ENCODE peak calls at places on chromosomes 12 and 14, in six cellular contexts. I is pancreas, W is tibial nerve, P is right atrium auricular region, A is IMR-90, U is testis. D is an unnamed sample.

GRCh38 chr12:125192690-125193221 is 127.5 kb downstream of the AACS start:
- DNase-seq in P (no peak), A (no peak), U (no peak), I (no peak), W (no peak), D (no peak)

GRCh38 chr14:22882529-22883190 is 362 bp upstream of the REM2 start:
- DNase-seq in A (peak), I (peak), P (no peak), U (peak), W (no peak), D (peak)

GRCh38 chr12:127550271-127550670 is 716.7 kb upstream of the TMEM132C start:
- DNase-seq in A (peak), P (no peak), U (no peak), I (no peak), W (no peak), D (peak)

GRCh38 chr12:129607756-129608155 is 296.1 kb downstream of the TMEM132D start:
- DNase-seq in W (no peak), I (no peak), P (no peak), U (no peak), A (no peak), D (peak)

GRCh38 chr14:104537613-104537988 is 42.0 kb upstream of the C14orf180 start:
- DNase-seq in P (no peak), W (no peak), A (no peak), U (no peak), I (no peak), D (no peak)

GRCh38 chr14:74616507-74616906 is 4.5 kb upstream of the LTBP2 start:
- DNase-seq in U (no peak), I (no peak), A (peak), W (no peak), P (no peak), D (peak)

GRCh38 chr12:92408072-92408900 is 262.6 kb upstream of the BTG1 start:
- DNase-seq in W (no peak), U (peak), P (no peak), A (no peak), I (no peak), D (no peak)

GRCh38 chr14:101062611-101063010 is 159.1 kb upstream of the RTL1 start:
- DNase-seq in A (peak), P (no peak), I (no peak), U (no peak), W (no peak), D (no peak)

GRCh38 chr14:33556382-33557121 is 394.3 kb downstream of the EGLN3 start:
- DNase-seq in P (no peak), A (no peak), W (no peak), U (no peak), I (no peak), D (peak)

GRCh38 chr14:94164685-94165431 is 9.3 kb upstream of the PPP4R4 start:
- DNase-seq in W (no peak), I (peak), A (no peak), P (no peak), U (no peak), D (no peak)

DNA sequence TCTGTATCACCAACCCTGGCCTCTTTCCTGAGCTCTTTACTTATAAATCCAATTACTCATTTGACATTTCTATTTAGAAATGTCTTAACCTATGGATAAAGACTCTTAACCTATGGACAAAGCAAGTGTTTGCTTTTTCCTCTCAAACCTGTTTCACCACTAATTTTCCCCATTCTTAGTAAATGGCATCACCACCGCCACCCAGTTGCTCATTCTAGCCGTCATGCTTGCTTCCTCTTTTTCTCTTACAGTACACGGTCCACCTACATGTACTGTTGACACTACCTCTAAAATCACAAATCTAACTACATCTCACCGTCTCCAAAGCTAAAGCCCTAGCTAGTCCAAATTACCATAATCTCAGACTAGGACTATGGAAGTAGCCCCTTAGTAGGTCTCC is 60.0 kb downstream of the CAPS2 start:
- DNase-seq in U (no peak), P (no peak), I (no peak), A (no peak), W (no peak), D (no peak)
- TF ChIP-seq CTCF in U (no peak), P (no peak), I (no peak), A (no peak), W (no peak), D (no peak)

DNA sequence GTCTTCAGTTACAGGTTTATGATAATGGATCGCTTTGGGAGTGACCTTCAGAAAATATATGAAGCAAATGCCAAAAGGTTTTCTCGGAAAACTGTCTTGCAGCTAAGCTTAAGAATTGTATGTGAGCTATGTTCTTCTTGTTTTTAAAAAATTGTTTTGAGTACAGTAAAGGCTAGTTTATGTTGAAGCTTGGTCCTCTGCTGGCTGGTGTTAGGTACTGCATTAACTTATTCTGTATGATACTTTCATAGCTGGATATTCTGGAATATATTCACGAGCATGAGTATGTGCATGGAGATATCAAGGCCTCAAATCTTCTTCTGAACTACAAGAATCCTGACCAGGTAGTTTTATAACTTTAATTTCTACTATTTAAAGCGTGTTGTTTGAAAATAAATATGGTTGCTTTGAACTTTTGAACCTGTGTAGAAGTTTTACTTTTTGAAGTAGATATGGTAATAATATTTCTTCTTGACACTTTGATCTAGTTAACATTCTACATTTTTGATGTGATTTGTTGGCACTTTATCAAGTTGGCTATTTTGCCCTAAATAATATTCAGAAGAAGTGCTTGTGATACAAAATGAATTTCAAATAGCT is 55.7 kb downstream of the VRK1 start:
- DNase-seq in P (no peak), A (peak), U (peak), W (no peak), I (no peak), D (peak)
- TF ChIP-seq CTCF in P (peak), A (peak), U (peak), W (peak), I (peak), D (peak)

DNA sequence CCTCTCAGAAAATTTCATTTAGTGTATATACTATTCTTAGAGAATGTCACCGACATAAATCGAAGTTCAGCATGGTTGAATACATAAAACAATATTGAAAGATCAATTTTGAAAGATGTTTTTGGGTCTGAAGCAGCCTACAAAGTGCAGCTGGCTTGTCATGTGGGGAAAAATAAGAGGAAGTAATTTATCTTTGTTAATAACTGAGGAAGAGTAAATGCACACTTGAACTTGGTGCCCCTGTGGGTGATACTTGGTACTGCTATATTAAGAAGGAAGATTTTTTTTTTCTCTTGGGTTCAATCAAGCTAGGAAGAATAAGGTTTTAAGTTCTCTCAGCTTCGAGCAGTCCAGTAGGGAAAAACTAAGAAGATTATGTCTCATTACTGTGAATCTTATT is 661.3 kb downstream of the RPL10L start:
- DNase-seq in P (no peak), I (no peak), W (no peak), A (no peak), U (no peak), D (no peak)
- TF ChIP-seq CTCF in P (peak), I (no peak), W (no peak), A (no peak), U (no peak), D (peak)

GRCh38 chr14:64763089-64763782 is 59.0 kb downstream of the PLEKHG3 start:
- DNase-seq in A (no peak), U (no peak), P (no peak), W (no peak), I (no peak), D (no peak)
- TF ChIP-seq CTCF in A (no peak), U (no peak), P (no peak), W (no peak), I (no peak), D (no peak)

GRCh38 chr14:45238988-45239387 is 14.0 kb downstream of the MIS18BP1 start:
- DNase-seq in U (no peak), I (no peak), P (no peak), A (no peak), W (no peak), D (no peak)
- TF ChIP-seq CTCF in U (no peak), I (no peak), P (no peak), A (no peak), W (no peak), D (no peak)

GRCh38 chr12:27732281-27732680 is 21.6 kb downstream of the MRPS35 start:
- DNase-seq in U (peak), W (no peak), A (no peak), I (no peak), P (no peak), D (no peak)
- TF ChIP-seq CTCF in U (no peak), W (no peak), A (peak), I (no peak), P (no peak), D (peak)

GRCh38 chr12:90010089-90010488 is 301.5 kb upstream of the ATP2B1 start:
- DNase-seq in W (no peak), A (peak), U (no peak), I (no peak), P (no peak), D (peak)

GRCh38 chr12:90017316-90017715 is 308.7 kb upstream of the ATP2B1 start:
- DNase-seq in A (no peak), W (no peak), U (no peak), I (no peak), P (no peak), D (no peak)

GRCh38 chr12:90008277-90008676 is 299.6 kb upstream of the ATP2B1 start:
- DNase-seq in A (no peak), I (no peak), U (no peak), W (no peak), P (no peak), D (no peak)

GRCh38 chr12:90015228-90015627 is 306.6 kb upstream of the ATP2B1 start:
- DNase-seq in U (no peak), P (no peak), A (peak), I (no peak), W (no peak), D (no peak)

GRCh38 chr12:90013409-90013808 is 304.8 kb upstream of the ATP2B1 start:
- DNase-seq in U (no peak), P (no peak), A (peak), I (no peak), W (no peak), D (no peak)
- TF ChIP-seq CTCF in U (no peak), P (peak), A (peak), I (no peak), W (no peak), D (peak)

GRCh38 chr12:61654698-61655097 is 605.5 kb upstream of the USP15 start:
- DNase-seq in A (no peak), P (no peak), U (no peak), I (no peak), W (no peak), D (no peak)
- TF ChIP-seq CTCF in A (no peak), P (no peak), U (no peak), I (no peak), W (no peak), D (no peak)

D was measured in astrocyte of the spinal cord.